ENCODE peak calls at places on chromosomes 13 and 19, in nine cellular contexts. J is choroid plexus epithelial cell; K is HFFc6; G is lower lobe of right lung; D is CD8-positive, alpha-beta memory T cell; Y is brain microvascular endothelial cell; U is pancreas; N is endothelial cell of umbilical vein; B is stimulated activated CD4-positive, alpha-beta T cell treated with anti-CD3 and anti-CD28 coated beads, TNF-alpha, amount 100 ng/mL, for 24 hours. Q is an unnamed sample.

GRCh38 chr13:33321686-33322473 is 36.3 kb upstream of the STARD13 start:
- DNase-seq in K (peak), U (no peak), B (no peak), J (peak), D (no peak), N (no peak), G (no peak), Y (no peak), Q (no peak)

GRCh38 chr19:15534957-15535864 is 26.9 kb downstream of the CYP4F22 start:
- DNase-seq in Y (no peak), D (no peak), J (no peak), K (no peak), G (no peak), N (no peak), U (no peak), B (no peak), Q (no peak)

GRCh38 chr19:29528350-29528945 is 2.7 kb downstream of the VSTM2B start:
- DNase-seq in K (peak), B (peak), G (no peak), U (peak), Y (peak), N (peak), J (peak), D (peak), Q (no peak)

GRCh38 chr19:11694533-11695439 is 44.0 kb downstream of the ZNF823 start:
- DNase-seq in N (peak), G (peak), J (peak), K (peak), D (peak), U (peak), B (peak), Y (peak), Q (peak)

GRCh38 chr19:3061214-3062161 is 807 bp downstream of the TLE5 start:
- DNase-seq in K (no peak), D (peak), Y (no peak), N (no peak), J (peak), B (peak), G (peak), U (peak), Q (no peak)

GRCh38 chr13:49314344-49314882 is 66.7 kb downstream of the CDADC1 start:
- DNase-seq in U (no peak), B (no peak), J (no peak), D (no peak), K (no peak), G (no peak), N (no peak), Y (no peak), Q (peak)

GRCh38 chr19:15672580-15673175 is at the start of gene CYP4F12:
- DNase-seq in D (no peak), G (peak), Y (no peak), K (peak), U (peak), B (no peak), N (no peak), J (no peak), Q (no peak)

GRCh38 chr19:29482855-29483640 is 42.7 kb upstream of the VSTM2B start:
- DNase-seq in U (no peak), G (peak), N (no peak), K (no peak), D (no peak), Y (no peak), B (no peak), J (no peak), Q (no peak)

GRCh38 chr19:12346896-12347295 is 13.5 kb upstream of the ZNF563 start:
- DNase-seq in J (no peak), B (no peak), U (no peak), N (no peak), K (no peak), G (no peak), D (no peak), Y (no peak), Q (no peak)

GRCh38 chr13:20716951-20717350 is 13.5 kb downstream of the IL17D start:
- DNase-seq in D (no peak), Y (no peak), U (no peak), B (no peak), G (no peak), J (no peak), K (no peak), N (no peak), Q (no peak)

GRCh38 chr13:49097374-49097773 is 121.7 kb downstream of the FNDC3A start:
- DNase-seq in U (no peak), Y (peak), G (no peak), K (peak), J (peak), B (no peak), N (peak), D (no peak), Q (peak)

GRCh38 chr13:45941261-45941660 is 89.7 kb upstream of the SIAH3 start:
- DNase-seq in J (peak), G (no peak), Y (no peak), K (no peak), B (no peak), U (no peak), D (no peak), N (no peak), Q (no peak)

GRCh38 chr13:45055198-45055901 is 65.0 kb upstream of the GTF2F2 start:
- DNase-seq in U (no peak), G (no peak), D (no peak), B (peak), J (peak), K (peak), Y (peak), N (peak), Q (peak)

GRCh38 chr19:38993271-38993670 is 17.7 kb upstream of the FBXO17 start:
- DNase-seq in D (no peak), U (no peak), B (no peak), K (peak), Y (peak), J (peak), G (no peak), N (peak), Q (no peak)

GRCh38 chr13:40549500-40550094 is 116.8 kb downstream of the FOXO1 start:
- DNase-seq in K (no peak), Y (no peak), J (no peak), B (no peak), D (no peak), N (no peak), U (no peak), G (no peak), Q (peak)

GRCh38 chr13:27124571-27124970 is 47.0 kb downstream of the USP12 start:
- DNase-seq in D (no peak), N (no peak), B (no peak), G (no peak), J (no peak), U (no peak), K (no peak), Y (no peak), Q (no peak)

GRCh38 chr19:18478545-18479311 is 40.8 kb upstream of the ISYNA1 start:
- DNase-seq in J (peak), B (peak), K (peak), D (peak), G (peak), N (no peak), U (no peak), Y (peak), Q (peak)

GRCh38 chr13:99356216-99357089 is 49.3 kb upstream of the GPR183 start:
- DNase-seq in U (no peak), B (no peak), G (peak), D (peak), K (no peak), Y (peak), N (peak), J (peak), Q (peak)

Q was measured in AG09309.